ENCODE peak calls at places on chromosome 18, in four cellular contexts. I is T-cell, G is endothelial cell, Z is GM13977. A is an unnamed sample.

GRCh38 chr18:7516505-7517117 is 50.5 kb upstream of the PTPRM start:
- DNase-seq in I (no peak), G (no peak), Z (no peak), A (no peak)

GRCh38 chr18:76256897-76257500 is 238.0 kb downstream of the ZNF516 start:
- DNase-seq in I (no peak), G (peak), Z (no peak), A (no peak)

GRCh38 chr18:26436176-26437031 is 111.9 kb downstream of the KCTD1 start:
- DNase-seq in I (no peak), G (no peak), Z (no peak), A (no peak)

GRCh38 chr18:63322246-63322645 is 2.7 kb upstream of the BCL2 start:
- DNase-seq in I (no peak), G (no peak), Z (no peak), A (no peak)

GRCh38 chr18:11849845-11850747 is 1.1 kb upstream of the CHMP1B start:
- DNase-seq in I (peak), G (no peak), Z (no peak), A (no peak)

GRCh38 chr18:12399231-12399630 is 8.5 kb upstream of the PRELID3A start:
- DNase-seq in I (no peak), G (no peak), Z (no peak), A (no peak)

GRCh38 chr18:4318311-4318710 is 136.8 kb downstream of the DLGAP1 start:
- DNase-seq in I (no peak), G (no peak), Z (no peak), A (no peak)

GRCh38 chr18:77133051-77133919 is 702 bp upstream of the MBP start:
- DNase-seq in I (no peak), G (peak), Z (no peak), A (no peak)

GRCh38 chr18:51234117-51235010 is 36.9 kb upstream of the MEX3C start:
- DNase-seq in I (no peak), G (no peak), Z (no peak), A (no peak)